ENCODE peak calls at places on chromosomes 2 and 18, in five cellular contexts. N is Panc1, Z is fibroblast of mammary gland, S is astrocyte of the cerebellum, L is Peyer's patch. Y is an unnamed sample.

GRCh38 chr2:226660524-226660923 is 139.1 kb downstream of the IRS1 start:
- DNase-seq in N (no peak), Z (peak), L (peak), S (peak), Y (peak)

GRCh38 chr2:65416945-65417344 is 15.5 kb downstream of the SPRED2 start:
- DNase-seq in S (no peak), Z (no peak), N (no peak), L (peak), Y (no peak)

GRCh38 chr2:199310654-199311275 is 147.0 kb downstream of the SATB2 start:
- DNase-seq in L (no peak), N (no peak), S (no peak), Z (no peak), Y (no peak)

GRCh38 chr2:112888350-112888749 is 22.6 kb upstream of the IL37 start:
- DNase-seq in Z (no peak), N (no peak), L (no peak), S (no peak), Y (no peak)

GRCh38 chr2:226639550-226639949 is 160.1 kb downstream of the IRS1 start:
- DNase-seq in N (no peak), Z (no peak), L (no peak), S (no peak), Y (no peak)

GRCh38 chr2:208134928-208135586 is 5.4 kb upstream of the CRYGC start:
- DNase-seq in S (no peak), L (no peak), Z (no peak), N (no peak), Y (no peak)

GRCh38 chr18:48750485-48751175 is 200.1 kb downstream of the SMAD7 start:
- DNase-seq in Z (peak), L (no peak), S (peak), N (no peak), Y (no peak)

GRCh38 chr2:74916394-74916793 is 42.0 kb upstream of the POLE4 start:
- DNase-seq in Z (no peak), N (no peak), L (no peak), S (no peak), Y (no peak)

GRCh38 chr2:239156516-239157265 is 244.1 kb downstream of the HDAC4 start:
- DNase-seq in S (no peak), Z (no peak), L (peak), N (no peak), Y (no peak)

GRCh38 chr2:120661551-120661950 is 74.1 kb upstream of the GLI2 start:
- DNase-seq in L (no peak), N (no peak), S (no peak), Z (no peak), Y (no peak)

GRCh38 chr18:11998182-11998581 is 16.9 kb downstream of the IMPA2 start:
- DNase-seq in L (no peak), N (no peak), S (no peak), Z (no peak), Y (no peak)

GRCh38 chr2:9178905-9179571 is 27.6 kb upstream of the ASAP2 start:
- DNase-seq in Z (peak), N (no peak), S (peak), L (peak), Y (peak)

GRCh38 chr18:3704556-3705162 is 254.7 kb downstream of the TGIF1 start:
- DNase-seq in Z (no peak), S (peak), L (no peak), N (no peak), Y (no peak)

GRCh38 chr18:3709166-3709565 is 259.2 kb downstream of the TGIF1 start:
- DNase-seq in S (no peak), Z (no peak), N (no peak), L (no peak), Y (no peak)

GRCh38 chr18:3706279-3707097 is 256.5 kb downstream of the TGIF1 start:
- DNase-seq in L (no peak), N (no peak), S (no peak), Z (peak), Y (no peak)

GRCh38 chr18:3703732-3704176 is 253.8 kb downstream of the TGIF1 start:
- DNase-seq in S (peak), L (peak), N (peak), Z (peak), Y (peak)
- TF ChIP-seq CTCF in S (peak), L (no peak), N (peak), Z (peak), Y (peak)

DNA sequence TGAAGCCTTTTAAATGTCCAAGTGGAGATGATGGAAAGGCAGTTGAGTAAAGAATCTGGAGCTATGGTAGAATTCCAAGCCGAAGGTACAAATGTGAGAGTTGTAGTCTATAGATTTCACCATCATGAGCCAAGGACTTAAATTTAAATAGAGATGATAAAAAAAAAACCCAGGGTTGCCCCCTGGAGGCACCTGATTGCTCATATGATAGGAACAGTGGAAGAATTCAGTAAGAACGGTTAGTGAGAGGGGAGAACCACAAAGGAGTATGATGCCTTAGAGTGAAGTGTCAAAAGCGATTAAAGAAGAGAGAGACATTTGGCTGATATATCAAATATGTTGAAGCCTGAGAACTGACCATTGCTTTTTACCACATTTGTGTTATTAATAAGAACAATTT is 11.9 kb downstream of the NYAP2 start:
- DNase-seq in L (no peak), S (no peak), N (no peak), Z (no peak), Y (no peak)
- TF ChIP-seq CTCF in L (no peak), S (no peak), N (no peak), Z (no peak), Y (peak)

DNA sequence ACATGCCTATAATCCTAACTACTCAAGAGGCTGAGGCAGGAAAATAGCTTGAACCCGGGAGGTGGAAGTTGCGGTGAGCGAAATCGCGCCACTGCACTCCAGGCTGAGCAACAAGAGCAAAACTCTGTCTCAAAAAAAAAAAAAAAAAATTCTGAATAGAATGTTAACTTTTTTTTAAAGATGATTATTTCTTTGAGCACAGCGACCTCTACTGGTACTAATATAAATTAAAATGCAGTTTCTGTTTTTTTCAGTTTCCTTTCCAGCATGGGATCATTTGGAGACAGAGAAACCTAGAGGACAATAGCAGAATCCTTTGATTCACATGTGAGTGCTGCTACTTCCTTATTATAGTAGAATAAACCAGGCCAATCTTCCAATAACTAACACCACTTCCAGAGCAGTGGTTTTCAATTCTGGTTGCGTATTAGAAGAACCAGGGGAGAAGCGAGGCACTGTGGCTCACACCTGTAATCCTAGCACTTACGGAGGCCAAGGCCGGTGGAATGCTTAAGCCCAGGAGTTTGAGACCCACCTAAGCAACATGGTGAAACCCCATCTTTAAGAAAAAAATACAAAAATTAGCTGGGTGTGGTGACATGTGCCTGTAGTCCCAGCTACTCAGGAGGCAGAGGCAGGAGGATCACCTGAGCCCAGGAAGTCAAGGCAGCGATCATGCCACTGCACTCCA is 10.2 kb downstream of the SRSF7 start:
- DNase-seq in L (no peak), Z (peak), S (peak), N (no peak), Y (peak)
- TF ChIP-seq CTCF in L (peak), Z (peak), S (peak), N (peak), Y (peak)

DNA sequence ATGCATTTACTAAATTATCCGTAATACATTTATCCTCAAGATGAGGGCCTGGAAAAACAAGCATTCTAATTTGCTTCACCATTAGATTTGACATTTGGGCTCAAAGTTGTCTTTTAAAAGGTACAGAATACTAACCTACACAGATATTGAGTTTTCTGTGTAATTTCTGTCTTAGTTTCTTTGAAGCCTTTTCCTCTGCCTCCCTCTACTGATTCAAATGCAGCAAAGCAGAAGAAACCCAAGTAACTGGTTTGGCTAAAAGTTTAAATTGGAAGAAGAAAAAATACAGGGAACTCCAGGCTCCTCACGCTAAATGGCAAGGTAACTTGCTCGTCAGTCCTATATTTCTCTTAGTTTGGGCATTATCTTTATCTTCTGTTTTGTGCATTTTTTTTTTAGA is 53.3 kb upstream of the SLC5A7 start:
- DNase-seq in N (no peak), L (no peak), Z (peak), S (peak), Y (peak)
- TF ChIP-seq CTCF in N (peak), L (no peak), Z (peak), S (peak), Y (peak)

GRCh38 chr2:17541514-17541950 is 1.0 kb downstream of the VSNL1 start:
- DNase-seq in S (no peak), N (no peak), Z (no peak), L (no peak), Y (no peak)

GRCh38 chr2:17540813-17541513 is 467 bp downstream of the VSNL1 start:
- DNase-seq in L (no peak), Z (peak), N (no peak), S (no peak), Y (no peak)

GRCh38 chr2:17539596-17539992 is 902 bp upstream of the VSNL1 start:
- DNase-seq in N (no peak), S (no peak), Z (peak), L (no peak), Y (no peak)

GRCh38 chr2:17538844-17539554 is 1.5 kb upstream of the VSNL1 start:
- DNase-seq in L (peak), N (no peak), Z (peak), S (no peak), Y (no peak)

DNA sequence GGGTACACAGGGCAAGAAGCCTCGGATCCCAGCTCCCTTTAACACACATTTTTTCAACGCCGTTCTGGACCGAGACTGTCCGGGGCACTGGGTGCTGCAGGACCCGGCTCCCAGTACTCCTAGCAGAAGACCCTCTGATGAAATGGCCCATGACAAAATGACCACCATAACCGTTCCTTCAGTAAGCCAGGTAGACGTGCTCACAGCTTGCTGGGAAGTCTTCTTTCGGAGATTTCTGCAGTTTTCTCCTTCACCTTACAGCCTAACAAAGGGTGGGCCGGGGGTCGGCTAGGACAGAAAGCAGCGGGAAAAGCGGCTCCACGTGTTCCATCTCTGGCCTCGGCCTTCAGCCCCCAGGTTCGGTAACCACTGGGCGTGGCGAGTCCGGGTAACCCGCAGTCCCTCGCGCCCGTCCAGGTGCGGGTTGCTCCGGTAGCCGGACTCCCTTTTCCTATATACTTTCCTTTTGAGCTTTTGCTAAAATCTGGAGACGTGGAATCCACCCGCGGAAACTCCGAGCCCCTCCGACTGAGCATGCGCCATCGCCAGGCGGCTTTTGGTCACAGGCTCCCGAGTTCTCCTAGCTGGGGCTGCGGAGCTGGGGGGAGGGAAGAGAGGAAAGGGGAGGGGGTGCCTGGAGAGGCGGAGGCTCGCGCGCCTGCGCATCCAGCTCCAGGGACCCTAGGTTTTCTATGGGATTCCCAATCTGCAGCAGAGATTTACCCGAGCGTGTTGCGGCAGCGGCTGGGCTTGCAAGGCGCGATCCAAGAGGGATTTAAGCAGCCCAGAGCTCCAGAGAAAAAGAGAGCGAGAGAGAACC is at the start of gene VSNL1:
- DNase-seq in S (peak), L (peak), N (no peak), Z (peak), Y (no peak)
- TF ChIP-seq CTCF in S (no peak), L (no peak), N (no peak), Z (no peak), Y (no peak)